ENCODE peak calls at places on chromosomes 4 and X, in seven cellular contexts. One of them, this sample, is unnamed.

GRCh38 chrX:68307767-68308166 is 125.5 kb downstream of the OPHN1 start:
- DNase-seq in left ventricle myocardium inferior: no peak
- DNase-seq in heart right ventricle: no peak
- DNase-seq in anterior cingulate cortex: no peak
- DNase-seq in DMS153: no peak
- DNase-seq in fibroblast of the conjunctiva: peak
- DNase-seq in ovary: no peak
- DNase-seq in this sample: no peak

GRCh38 chrX:126065901-126066660 is 100.0 kb downstream of the DCAF12L2 start:
- DNase-seq in ovary: peak
- DNase-seq in fibroblast of the conjunctiva: no peak
- DNase-seq in anterior cingulate cortex: no peak
- DNase-seq in DMS153: no peak
- DNase-seq in left ventricle myocardium inferior: no peak
- DNase-seq in heart right ventricle: no peak
- DNase-seq in this sample: no peak

GRCh38 chrX:56462389-56462788 is 101.0 kb upstream of the UBQLN2 start:
- DNase-seq in DMS153: no peak
- DNase-seq in heart right ventricle: no peak
- DNase-seq in ovary: no peak
- DNase-seq in fibroblast of the conjunctiva: no peak
- DNase-seq in left ventricle myocardium inferior: no peak
- DNase-seq in anterior cingulate cortex: no peak
- DNase-seq in this sample: no peak

GRCh38 chrX:130704053-130705038 is 198.7 kb downstream of the ENOX2 start:
- DNase-seq in DMS153: no peak
- DNase-seq in heart right ventricle: no peak
- DNase-seq in anterior cingulate cortex: no peak
- DNase-seq in ovary: no peak
- DNase-seq in fibroblast of the conjunctiva: no peak
- DNase-seq in left ventricle myocardium inferior: no peak
- DNase-seq in this sample: no peak

GRCh38 chrX:86322913-86323312 is 174.7 kb downstream of the DACH2 start:
- DNase-seq in heart right ventricle: no peak
- DNase-seq in ovary: no peak
- DNase-seq in left ventricle myocardium inferior: no peak
- DNase-seq in fibroblast of the conjunctiva: no peak
- DNase-seq in DMS153: no peak
- DNase-seq in anterior cingulate cortex: no peak
- DNase-seq in this sample: no peak

GRCh38 chrX:19785647-19786046 is 101.8 kb downstream of the SH3KBP1 start:
- DNase-seq in heart right ventricle: no peak
- DNase-seq in DMS153: no peak
- DNase-seq in fibroblast of the conjunctiva: no peak
- DNase-seq in left ventricle myocardium inferior: no peak
- DNase-seq in anterior cingulate cortex: no peak
- DNase-seq in ovary: no peak
- DNase-seq in this sample: no peak

GRCh38 chr4:48904101-48904500 is 2.5 kb downstream of the OCIAD2 start:
- DNase-seq in heart right ventricle: no peak
- DNase-seq in anterior cingulate cortex: no peak
- DNase-seq in DMS153: no peak
- DNase-seq in ovary: no peak
- DNase-seq in left ventricle myocardium inferior: no peak
- DNase-seq in fibroblast of the conjunctiva: no peak
- DNase-seq in this sample: no peak

GRCh38 chrX:19121898-19122640 is at the start of gene ADGRG2:
- DNase-seq in ovary: peak
- DNase-seq in heart right ventricle: peak
- DNase-seq in left ventricle myocardium inferior: peak
- DNase-seq in anterior cingulate cortex: no peak
- DNase-seq in fibroblast of the conjunctiva: no peak
- DNase-seq in DMS153: no peak
- DNase-seq in this sample: peak

GRCh38 chrX:3317191-3317718 is 29.2 kb downstream of the MXRA5 start:
- DNase-seq in DMS153: no peak
- DNase-seq in heart right ventricle: no peak
- DNase-seq in anterior cingulate cortex: no peak
- DNase-seq in ovary: no peak
- DNase-seq in left ventricle myocardium inferior: no peak
- DNase-seq in fibroblast of the conjunctiva: no peak
- DNase-seq in this sample: no peak

GRCh38 chr4:123667496-123667895 is 270.9 kb downstream of the SPRY1 start:
- DNase-seq in fibroblast of the conjunctiva: peak
- DNase-seq in ovary: no peak
- DNase-seq in left ventricle myocardium inferior: no peak
- DNase-seq in anterior cingulate cortex: no peak
- DNase-seq in heart right ventricle: no peak
- DNase-seq in DMS153: no peak
- DNase-seq in this sample: no peak

GRCh38 chrX:5829469-5829868 is 399.2 kb downstream of the NLGN4X start:
- DNase-seq in left ventricle myocardium inferior: no peak
- DNase-seq in DMS153: no peak
- DNase-seq in heart right ventricle: no peak
- DNase-seq in fibroblast of the conjunctiva: no peak
- DNase-seq in ovary: no peak
- DNase-seq in anterior cingulate cortex: no peak
- DNase-seq in this sample: no peak

GRCh38 chrX:24017674-24018073 is 9.3 kb downstream of the KLHL15 start:
- DNase-seq in fibroblast of the conjunctiva: no peak
- DNase-seq in heart right ventricle: no peak
- DNase-seq in ovary: no peak
- DNase-seq in anterior cingulate cortex: no peak
- DNase-seq in left ventricle myocardium inferior: no peak
- DNase-seq in DMS153: no peak
- DNase-seq in this sample: no peak

GRCh38 chr4:110130578-110131358 is 67.6 kb downstream of the ELOVL6 start:
- DNase-seq in heart right ventricle: no peak
- DNase-seq in left ventricle myocardium inferior: no peak
- DNase-seq in fibroblast of the conjunctiva: no peak
- DNase-seq in ovary: no peak
- DNase-seq in anterior cingulate cortex: no peak
- DNase-seq in DMS153: no peak
- DNase-seq in this sample: no peak

GRCh38 chr4:11073621-11074051 is 355.1 kb downstream of the HS3ST1 start:
- DNase-seq in fibroblast of the conjunctiva: peak
- DNase-seq in heart right ventricle: peak
- DNase-seq in left ventricle myocardium inferior: peak
- DNase-seq in ovary: peak
- DNase-seq in anterior cingulate cortex: no peak
- DNase-seq in DMS153: no peak
- DNase-seq in this sample: peak

GRCh38 chrX:31098081-31098480 is 26.2 kb upstream of the FTHL17 start:
- DNase-seq in fibroblast of the conjunctiva: no peak
- DNase-seq in anterior cingulate cortex: no peak
- DNase-seq in ovary: no peak
- DNase-seq in DMS153: no peak
- DNase-seq in heart right ventricle: no peak
- DNase-seq in left ventricle myocardium inferior: no peak
- DNase-seq in this sample: no peak

GRCh38 chr4:10656988-10657387 is 27.6 kb downstream of the CLNK start:
- DNase-seq in ovary: no peak
- DNase-seq in fibroblast of the conjunctiva: no peak
- DNase-seq in anterior cingulate cortex: no peak
- DNase-seq in DMS153: no peak
- DNase-seq in left ventricle myocardium inferior: no peak
- DNase-seq in heart right ventricle: no peak
- DNase-seq in this sample: no peak

GRCh38 chrX:39645059-39645895 is 452.5 kb downstream of the BCOR start:
- DNase-seq in left ventricle myocardium inferior: peak
- DNase-seq in anterior cingulate cortex: no peak
- DNase-seq in fibroblast of the conjunctiva: peak
- DNase-seq in heart right ventricle: peak
- DNase-seq in ovary: peak
- DNase-seq in DMS153: no peak
- DNase-seq in this sample: peak

GRCh38 chrX:131595120-131595519 is 51.2 kb downstream of the OR13H1 start:
- DNase-seq in DMS153: no peak
- DNase-seq in fibroblast of the conjunctiva: no peak
- DNase-seq in left ventricle myocardium inferior: no peak
- DNase-seq in heart right ventricle: no peak
- DNase-seq in ovary: no peak
- DNase-seq in anterior cingulate cortex: no peak
- DNase-seq in this sample: no peak

GRCh38 chr4:26420903-26421302 is 69.4 kb downstream of the CCKAR start:
- DNase-seq in left ventricle myocardium inferior: no peak
- DNase-seq in DMS153: no peak
- DNase-seq in fibroblast of the conjunctiva: no peak
- DNase-seq in anterior cingulate cortex: no peak
- DNase-seq in ovary: no peak
- DNase-seq in heart right ventricle: no peak
- DNase-seq in this sample: no peak

GRCh38 chr4:86965019-86965976 is 30.5 kb downstream of the AFF1 start:
- DNase-seq in fibroblast of the conjunctiva: no peak
- DNase-seq in ovary: no peak
- DNase-seq in DMS153: no peak
- DNase-seq in left ventricle myocardium inferior: no peak
- DNase-seq in heart right ventricle: no peak
- DNase-seq in anterior cingulate cortex: no peak
- DNase-seq in this sample: no peak

GRCh38 chr4:99404595-99405287 is 30.4 kb downstream of the ADH7 start:
- DNase-seq in ovary: no peak
- DNase-seq in fibroblast of the conjunctiva: peak
- DNase-seq in heart right ventricle: no peak
- DNase-seq in anterior cingulate cortex: no peak
- DNase-seq in left ventricle myocardium inferior: no peak
- DNase-seq in DMS153: no peak
- DNase-seq in this sample: no peak

GRCh38 chr4:142091085-142091513 is 454.7 kb downstream of the IL15 start:
- DNase-seq in fibroblast of the conjunctiva: peak
- DNase-seq in heart right ventricle: no peak
- DNase-seq in DMS153: no peak
- DNase-seq in ovary: no peak
- DNase-seq in left ventricle myocardium inferior: no peak
- DNase-seq in anterior cingulate cortex: no peak
- DNase-seq in this sample: peak

GRCh38 chr4:89486042-89486441 is 178.4 kb upstream of the GPRIN3 start:
- DNase-seq in left ventricle myocardium inferior: no peak
- DNase-seq in DMS153: no peak
- DNase-seq in anterior cingulate cortex: no peak
- DNase-seq in heart right ventricle: no peak
- DNase-seq in ovary: no peak
- DNase-seq in fibroblast of the conjunctiva: peak
- DNase-seq in this sample: no peak

GRCh38 chr4:40053161-40053560 is 3.5 kb upstream of the N4BP2 start:
- DNase-seq in DMS153: no peak
- DNase-seq in anterior cingulate cortex: no peak
- DNase-seq in left ventricle myocardium inferior: no peak
- DNase-seq in heart right ventricle: no peak
- DNase-seq in fibroblast of the conjunctiva: no peak
- DNase-seq in ovary: no peak
- DNase-seq in this sample: no peak

GRCh38 chr4:20698382-20698781 is 1.9 kb upstream of the PACRGL start:
- DNase-seq in DMS153: no peak
- DNase-seq in ovary: no peak
- DNase-seq in anterior cingulate cortex: no peak
- DNase-seq in fibroblast of the conjunctiva: no peak
- DNase-seq in left ventricle myocardium inferior: no peak
- DNase-seq in heart right ventricle: no peak
- DNase-seq in this sample: no peak

GRCh38 chrX:87299563-87300160 is 217.9 kb upstream of the KLHL4 start:
- DNase-seq in heart right ventricle: no peak
- DNase-seq in fibroblast of the conjunctiva: no peak
- DNase-seq in left ventricle myocardium inferior: no peak
- DNase-seq in ovary: no peak
- DNase-seq in anterior cingulate cortex: no peak
- DNase-seq in DMS153: no peak
- DNase-seq in this sample: no peak

GRCh38 chr4:52713456-52713937 is 37.7 kb downstream of the ERVMER34-1 start:
- DNase-seq in fibroblast of the conjunctiva: no peak
- DNase-seq in DMS153: no peak
- DNase-seq in ovary: no peak
- DNase-seq in left ventricle myocardium inferior: peak
- DNase-seq in anterior cingulate cortex: no peak
- DNase-seq in heart right ventricle: no peak
- DNase-seq in this sample: no peak

GRCh38 chr4:6594341-6594740 is 19.4 kb downstream of the MAN2B2 start:
- DNase-seq in left ventricle myocardium inferior: no peak
- DNase-seq in DMS153: no peak
- DNase-seq in anterior cingulate cortex: no peak
- DNase-seq in heart right ventricle: no peak
- DNase-seq in fibroblast of the conjunctiva: no peak
- DNase-seq in ovary: no peak
- DNase-seq in this sample: no peak

GRCh38 chrX:154458116-154458953 is at the start of gene PLXNA3:
- DNase-seq in fibroblast of the conjunctiva: no peak
- DNase-seq in heart right ventricle: peak
- DNase-seq in left ventricle myocardium inferior: peak
- DNase-seq in ovary: no peak
- DNase-seq in anterior cingulate cortex: peak
- DNase-seq in DMS153: no peak
- DNase-seq in this sample: peak

GRCh38 chr4:139890810-139891209 is 225.2 kb downstream of the MGST2 start:
- DNase-seq in anterior cingulate cortex: no peak
- DNase-seq in heart right ventricle: no peak
- DNase-seq in fibroblast of the conjunctiva: no peak
- DNase-seq in ovary: no peak
- DNase-seq in DMS153: no peak
- DNase-seq in left ventricle myocardium inferior: no peak
- DNase-seq in this sample: no peak

GRCh38 chr4:184329235-184330007 is 111.7 kb upstream of the ENPP6 start:
- DNase-seq in ovary: no peak
- DNase-seq in left ventricle myocardium inferior: no peak
- DNase-seq in anterior cingulate cortex: no peak
- DNase-seq in fibroblast of the conjunctiva: no peak
- DNase-seq in heart right ventricle: no peak
- DNase-seq in DMS153: no peak
- DNase-seq in this sample: no peak

GRCh38 chr4:85901500-85901899 is 426.6 kb downstream of the ARHGAP24 start:
- DNase-seq in heart right ventricle: no peak
- DNase-seq in left ventricle myocardium inferior: no peak
- DNase-seq in fibroblast of the conjunctiva: no peak
- DNase-seq in anterior cingulate cortex: no peak
- DNase-seq in DMS153: no peak
- DNase-seq in ovary: no peak
- DNase-seq in this sample: no peak

This sample was measured in right cardiac atrium.